ENCODE peak calls at places on chromosomes 2 and 18, in ten cellular contexts. One of them, this sample, is unnamed. For H3K9me3, the result is how much of the 10 kb centered on the place peaks cover.

GRCh38 chr2:96340493-96341414 is 5.2 kb downstream of the NCAPH start:
- DNase-seq in right lobe of liver: no peak
- DNase-seq in right atrium auricular region: no peak
- DNase-seq in left ventricle myocardium inferior: no peak
- DNase-seq in heart left ventricle: no peak
- DNase-seq in lower lobe of right lung: no peak
- DNase-seq in effector memory CD4-positive, alpha-beta T cell: no peak
- DNase-seq in sigmoid colon: no peak
- DNase-seq in transverse colon: no peak
- DNase-seq in A549: no peak
- DNase-seq in this sample: no peak

GRCh38 chr2:207285451-207285771 is 119.7 kb upstream of the KLF7 start:
- DNase-seq in right lobe of liver: no peak
- DNase-seq in lower lobe of right lung: no peak
- DNase-seq in effector memory CD4-positive, alpha-beta T cell: no peak
- DNase-seq in sigmoid colon: no peak
- DNase-seq in transverse colon: no peak
- DNase-seq in right atrium auricular region: no peak
- DNase-seq in heart left ventricle: no peak
- DNase-seq in A549: no peak
- DNase-seq in left ventricle myocardium inferior: no peak
- DNase-seq in this sample: no peak

GRCh38 chr18:68847219-68847860 is 49.5 kb downstream of the CCDC102B start:
- DNase-seq in right atrium auricular region: no peak
- DNase-seq in heart left ventricle: no peak
- DNase-seq in sigmoid colon: no peak
- DNase-seq in left ventricle myocardium inferior: no peak
- DNase-seq in right lobe of liver: no peak
- DNase-seq in transverse colon: no peak
- DNase-seq in effector memory CD4-positive, alpha-beta T cell: no peak
- DNase-seq in A549: peak
- DNase-seq in lower lobe of right lung: no peak
- DNase-seq in this sample: no peak

GRCh38 chr2:201939366-201939985 is 94.2 kb upstream of the FZD7 start:
- DNase-seq in effector memory CD4-positive, alpha-beta T cell: no peak
- DNase-seq in left ventricle myocardium inferior: no peak
- DNase-seq in A549: no peak
- DNase-seq in transverse colon: no peak
- DNase-seq in sigmoid colon: no peak
- DNase-seq in heart left ventricle: no peak
- DNase-seq in right atrium auricular region: no peak
- DNase-seq in right lobe of liver: no peak
- DNase-seq in lower lobe of right lung: no peak
- DNase-seq in this sample: no peak

GRCh38 chr2:238945433-238946150 is 97.7 kb downstream of the TWIST2 start:
- DNase-seq in A549: peak
- DNase-seq in transverse colon: peak
- DNase-seq in sigmoid colon: peak
- DNase-seq in heart left ventricle: peak
- DNase-seq in right lobe of liver: no peak
- DNase-seq in right atrium auricular region: peak
- DNase-seq in lower lobe of right lung: no peak
- DNase-seq in effector memory CD4-positive, alpha-beta T cell: no peak
- DNase-seq in left ventricle myocardium inferior: peak
- DNase-seq in this sample: no peak

GRCh38 chr2:85308951-85309555 is 18.7 kb downstream of the TGOLN2 start:
- DNase-seq in sigmoid colon: peak
- DNase-seq in A549: no peak
- DNase-seq in lower lobe of right lung: peak
- DNase-seq in left ventricle myocardium inferior: peak
- DNase-seq in right lobe of liver: peak
- DNase-seq in right atrium auricular region: peak
- DNase-seq in effector memory CD4-positive, alpha-beta T cell: no peak
- DNase-seq in transverse colon: peak
- DNase-seq in heart left ventricle: peak
- DNase-seq in this sample: no peak

GRCh38 chr2:74741651-74742050 is 87.6 kb downstream of the SEMA4F start:
- DNase-seq in heart left ventricle: no peak
- DNase-seq in lower lobe of right lung: no peak
- DNase-seq in left ventricle myocardium inferior: no peak
- DNase-seq in transverse colon: no peak
- DNase-seq in A549: no peak
- DNase-seq in right lobe of liver: no peak
- DNase-seq in sigmoid colon: no peak
- DNase-seq in right atrium auricular region: no peak
- DNase-seq in effector memory CD4-positive, alpha-beta T cell: no peak
- DNase-seq in this sample: no peak

GRCh38 chr2:74457549-74458131 is 598 bp upstream of the WBP1 start:
- DNase-seq in transverse colon: peak
- DNase-seq in lower lobe of right lung: peak
- DNase-seq in right lobe of liver: peak
- DNase-seq in A549: peak
- DNase-seq in heart left ventricle: peak
- DNase-seq in left ventricle myocardium inferior: peak
- DNase-seq in right atrium auricular region: no peak
- DNase-seq in sigmoid colon: peak
- DNase-seq in effector memory CD4-positive, alpha-beta T cell: peak
- DNase-seq in this sample: peak

GRCh38 chr2:29615183-29615582 is 306.2 kb downstream of the ALK start:
- DNase-seq in left ventricle myocardium inferior: no peak
- DNase-seq in lower lobe of right lung: no peak
- DNase-seq in sigmoid colon: no peak
- DNase-seq in transverse colon: no peak
- DNase-seq in effector memory CD4-positive, alpha-beta T cell: no peak
- DNase-seq in A549: no peak
- DNase-seq in right lobe of liver: no peak
- DNase-seq in heart left ventricle: no peak
- DNase-seq in right atrium auricular region: no peak
- DNase-seq in this sample: no peak

GRCh38 chr18:22006458-22006857 is 162.9 kb upstream of the GATA6 start:
- DNase-seq in effector memory CD4-positive, alpha-beta T cell: no peak
- DNase-seq in A549: no peak
- DNase-seq in left ventricle myocardium inferior: no peak
- DNase-seq in heart left ventricle: no peak
- DNase-seq in lower lobe of right lung: no peak
- DNase-seq in sigmoid colon: no peak
- DNase-seq in right lobe of liver: no peak
- DNase-seq in right atrium auricular region: no peak
- DNase-seq in transverse colon: no peak
- DNase-seq in this sample: no peak

GRCh38 chr18:44624052-44624451 is 56.6 kb upstream of the SETBP1 start:
- DNase-seq in A549: no peak
- DNase-seq in sigmoid colon: no peak
- DNase-seq in right lobe of liver: no peak
- DNase-seq in left ventricle myocardium inferior: no peak
- DNase-seq in heart left ventricle: no peak
- DNase-seq in transverse colon: no peak
- DNase-seq in lower lobe of right lung: no peak
- DNase-seq in right atrium auricular region: no peak
- DNase-seq in effector memory CD4-positive, alpha-beta T cell: no peak
- DNase-seq in this sample: no peak

GRCh38 chr2:17879913-17880274 is 1.4 kb downstream of the KCNS3 start:
- DNase-seq in effector memory CD4-positive, alpha-beta T cell: no peak
- DNase-seq in right atrium auricular region: no peak
- DNase-seq in A549: no peak
- DNase-seq in lower lobe of right lung: no peak
- DNase-seq in sigmoid colon: no peak
- DNase-seq in left ventricle myocardium inferior: no peak
- DNase-seq in right lobe of liver: no peak
- DNase-seq in transverse colon: no peak
- DNase-seq in heart left ventricle: no peak
- DNase-seq in this sample: no peak

GRCh38 chr2:113084249-113085000 is 16.7 kb downstream of the IL1F10 start:
- DNase-seq in sigmoid colon: no peak
- DNase-seq in lower lobe of right lung: no peak
- DNase-seq in right atrium auricular region: no peak
- DNase-seq in transverse colon: no peak
- DNase-seq in heart left ventricle: no peak
- DNase-seq in right lobe of liver: no peak
- DNase-seq in left ventricle myocardium inferior: no peak
- DNase-seq in effector memory CD4-positive, alpha-beta T cell: no peak
- DNase-seq in A549: no peak
- DNase-seq in this sample: no peak

DNA sequence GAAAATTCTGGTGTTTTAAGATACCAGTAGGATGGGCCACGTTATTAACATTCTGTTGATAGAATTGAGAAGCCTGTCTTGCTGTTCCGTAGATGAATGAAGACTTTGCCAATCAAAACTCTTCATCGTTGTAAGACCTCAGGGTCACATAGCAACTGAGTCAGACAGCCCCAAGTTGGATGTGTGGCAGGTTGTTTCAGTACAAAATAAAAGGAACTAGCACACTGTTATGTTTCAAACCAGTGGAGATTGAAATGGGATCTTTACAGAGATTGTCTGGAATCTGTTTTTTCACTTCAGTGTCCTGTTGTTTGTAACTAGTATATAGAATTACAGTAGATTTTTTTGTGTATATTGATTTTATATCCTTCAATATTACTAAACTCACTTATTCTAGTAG is 22.6 kb downstream of the EPC2 start:
- DNase-seq in effector memory CD4-positive, alpha-beta T cell: no peak
- DNase-seq in sigmoid colon: no peak
- DNase-seq in right atrium auricular region: no peak
- DNase-seq in left ventricle myocardium inferior: no peak
- DNase-seq in A549: no peak
- DNase-seq in heart left ventricle: no peak
- DNase-seq in right lobe of liver: no peak
- DNase-seq in transverse colon: no peak
- DNase-seq in lower lobe of right lung: no peak
- DNase-seq in this sample: no peak
- H3K9me3 ChIP-seq in effector memory CD4-positive, alpha-beta T cell: under half
- H3K9me3 ChIP-seq in sigmoid colon: under half
- H3K9me3 ChIP-seq in right atrium auricular region: under half
- H3K9me3 ChIP-seq in left ventricle myocardium inferior: under half
- H3K9me3 ChIP-seq in A549: under half
- H3K9me3 ChIP-seq in heart left ventricle: under half
- H3K9me3 ChIP-seq in right lobe of liver: under half
- H3K9me3 ChIP-seq in transverse colon: under half
- H3K9me3 ChIP-seq in lower lobe of right lung: under half
- H3K9me3 ChIP-seq in this sample: under half

GRCh38 chr2:6215053-6215452 is 522.9 kb downstream of the SOX11 start:
- DNase-seq in lower lobe of right lung: no peak
- DNase-seq in heart left ventricle: no peak
- DNase-seq in sigmoid colon: no peak
- DNase-seq in right atrium auricular region: no peak
- DNase-seq in transverse colon: no peak
- DNase-seq in left ventricle myocardium inferior: no peak
- DNase-seq in effector memory CD4-positive, alpha-beta T cell: no peak
- DNase-seq in A549: no peak
- DNase-seq in right lobe of liver: no peak
- DNase-seq in this sample: no peak
- H3K9me3 ChIP-seq in lower lobe of right lung: under half
- H3K9me3 ChIP-seq in heart left ventricle: under half
- H3K9me3 ChIP-seq in sigmoid colon: under half
- H3K9me3 ChIP-seq in right atrium auricular region: under half
- H3K9me3 ChIP-seq in transverse colon: under half
- H3K9me3 ChIP-seq in left ventricle myocardium inferior: under half
- H3K9me3 ChIP-seq in effector memory CD4-positive, alpha-beta T cell: under half
- H3K9me3 ChIP-seq in A549: under half
- H3K9me3 ChIP-seq in right lobe of liver: under half
- H3K9me3 ChIP-seq in this sample: under half

DNA sequence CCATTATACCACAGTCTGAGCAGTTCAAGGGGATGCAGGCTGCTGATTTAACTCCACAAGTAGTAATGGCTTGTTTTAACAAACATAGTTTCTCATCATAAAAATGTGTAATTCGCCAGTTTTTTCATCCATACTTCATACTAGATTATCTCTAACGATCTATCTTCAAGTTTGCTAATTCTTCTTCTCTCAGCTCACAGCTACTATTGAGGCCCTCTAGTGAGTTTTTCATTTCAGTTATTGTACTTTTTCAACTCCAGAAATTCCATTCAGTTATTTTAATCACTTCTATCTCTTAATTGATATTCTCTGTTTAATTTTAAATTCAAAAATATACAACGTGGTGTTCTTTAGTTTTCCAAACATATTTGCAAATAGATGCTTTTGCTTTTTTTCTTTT is 20.1 kb upstream of the TMEM87B start:
- DNase-seq in A549: no peak
- DNase-seq in heart left ventricle: no peak
- DNase-seq in transverse colon: no peak
- DNase-seq in lower lobe of right lung: no peak
- DNase-seq in right lobe of liver: no peak
- DNase-seq in sigmoid colon: no peak
- DNase-seq in effector memory CD4-positive, alpha-beta T cell: no peak
- DNase-seq in left ventricle myocardium inferior: no peak
- DNase-seq in right atrium auricular region: no peak
- DNase-seq in this sample: no peak
- H3K9me3 ChIP-seq in A549: under half
- H3K9me3 ChIP-seq in heart left ventricle: under half
- H3K9me3 ChIP-seq in transverse colon: under half
- H3K9me3 ChIP-seq in lower lobe of right lung: under half
- H3K9me3 ChIP-seq in right lobe of liver: under half
- H3K9me3 ChIP-seq in sigmoid colon: under half
- H3K9me3 ChIP-seq in effector memory CD4-positive, alpha-beta T cell: under half
- H3K9me3 ChIP-seq in left ventricle myocardium inferior: under half
- H3K9me3 ChIP-seq in right atrium auricular region: under half
- H3K9me3 ChIP-seq in this sample: under half

DNA sequence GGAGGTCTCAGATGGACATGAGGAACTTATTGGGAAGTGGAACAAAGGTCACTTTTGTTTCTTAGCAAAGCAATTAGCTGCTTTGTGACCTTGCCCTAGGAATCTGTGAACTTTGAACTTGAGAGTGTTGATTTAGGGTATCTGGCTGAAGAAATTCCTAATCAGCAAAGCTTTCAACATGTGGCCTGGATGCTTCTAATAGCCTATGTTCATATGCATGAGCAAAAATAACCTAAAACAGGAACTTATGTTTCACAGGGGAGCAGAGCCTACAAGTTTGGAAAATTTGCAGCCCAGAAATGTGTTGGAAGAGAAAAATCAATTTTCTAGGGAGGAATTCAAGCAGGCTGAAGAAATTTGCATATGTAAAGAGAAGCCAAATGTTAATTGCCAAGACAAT is 405.8 kb upstream of the SALL3 start:
- DNase-seq in right atrium auricular region: no peak
- DNase-seq in transverse colon: no peak
- DNase-seq in lower lobe of right lung: no peak
- DNase-seq in effector memory CD4-positive, alpha-beta T cell: no peak
- DNase-seq in left ventricle myocardium inferior: no peak
- DNase-seq in right lobe of liver: no peak
- DNase-seq in A549: no peak
- DNase-seq in heart left ventricle: no peak
- DNase-seq in sigmoid colon: no peak
- DNase-seq in this sample: no peak
- H3K9me3 ChIP-seq in right atrium auricular region: under half
- H3K9me3 ChIP-seq in transverse colon: under half
- H3K9me3 ChIP-seq in lower lobe of right lung: under half
- H3K9me3 ChIP-seq in effector memory CD4-positive, alpha-beta T cell: under half
- H3K9me3 ChIP-seq in left ventricle myocardium inferior: half or more
- H3K9me3 ChIP-seq in right lobe of liver: under half
- H3K9me3 ChIP-seq in A549: under half
- H3K9me3 ChIP-seq in heart left ventricle: under half
- H3K9me3 ChIP-seq in sigmoid colon: under half
- H3K9me3 ChIP-seq in this sample: under half

GRCh38 chr18:79736846-79737245 is 57.2 kb downstream of the CTDP1 start:
- DNase-seq in effector memory CD4-positive, alpha-beta T cell: no peak
- DNase-seq in sigmoid colon: peak
- DNase-seq in right lobe of liver: no peak
- DNase-seq in left ventricle myocardium inferior: peak
- DNase-seq in lower lobe of right lung: no peak
- DNase-seq in A549: no peak
- DNase-seq in right atrium auricular region: no peak
- DNase-seq in transverse colon: no peak
- DNase-seq in heart left ventricle: no peak
- DNase-seq in this sample: no peak
- H3K9me3 ChIP-seq in effector memory CD4-positive, alpha-beta T cell: under half
- H3K9me3 ChIP-seq in sigmoid colon: under half
- H3K9me3 ChIP-seq in right lobe of liver: under half
- H3K9me3 ChIP-seq in left ventricle myocardium inferior: under half
- H3K9me3 ChIP-seq in lower lobe of right lung: under half
- H3K9me3 ChIP-seq in A549: under half
- H3K9me3 ChIP-seq in right atrium auricular region: under half
- H3K9me3 ChIP-seq in transverse colon: under half
- H3K9me3 ChIP-seq in heart left ventricle: under half
- H3K9me3 ChIP-seq in this sample: under half

GRCh38 chr2:213443952-213444351 is 159.7 kb downstream of the SPAG16 start:
- DNase-seq in transverse colon: no peak
- DNase-seq in sigmoid colon: no peak
- DNase-seq in heart left ventricle: no peak
- DNase-seq in right atrium auricular region: no peak
- DNase-seq in lower lobe of right lung: no peak
- DNase-seq in A549: no peak
- DNase-seq in effector memory CD4-positive, alpha-beta T cell: no peak
- DNase-seq in left ventricle myocardium inferior: no peak
- DNase-seq in right lobe of liver: no peak
- DNase-seq in this sample: no peak
- H3K9me3 ChIP-seq in transverse colon: under half
- H3K9me3 ChIP-seq in sigmoid colon: under half
- H3K9me3 ChIP-seq in heart left ventricle: under half
- H3K9me3 ChIP-seq in right atrium auricular region: under half
- H3K9me3 ChIP-seq in lower lobe of right lung: under half
- H3K9me3 ChIP-seq in A549: under half
- H3K9me3 ChIP-seq in effector memory CD4-positive, alpha-beta T cell: under half
- H3K9me3 ChIP-seq in left ventricle myocardium inferior: half or more
- H3K9me3 ChIP-seq in right lobe of liver: under half
- H3K9me3 ChIP-seq in this sample: under half

This sample was measured in T-helper 17 cell.